ENCODE peak calls at places on chromosome 9, in seven cellular contexts. U is H4, R is sciatic nerve, K is T-helper 2 cell, I is NCI-H1694 treated with DMSO at 0.1 percent for 48 hours, S is NCI-H1436, C is dorsolateral prefrontal cortex. A is an unnamed sample.

GRCh38 chr9:86286278-86286677 is 3.9 kb upstream of the ISCA1 start:
- DNase-seq in U (no peak), R (no peak), K (no peak), I (no peak), S (no peak), C (no peak), A (no peak)

GRCh38 chr9:91117959-91118651 is 243.6 kb downstream of the AUH start:
- DNase-seq in U (no peak), R (peak; percentile 95), K (no peak), I (no peak), S (peak; percentile 15), C (peak; percentile 74), A (no peak)

GRCh38 chr9:36911037-36911436 is 123.0 kb downstream of the PAX5 start:
- DNase-seq in U (no peak), R (no peak), K (no peak), I (no peak), S (no peak), C (no peak), A (no peak)

GRCh38 chr9:124894035-124894740 is 32.3 kb downstream of the ARPC5L start:
- DNase-seq in U (no peak), R (no peak), K (no peak), I (no peak), S (no peak), C (no peak), A (no peak)

GRCh38 chr9:127915801-127916664 is 808 bp downstream of the ST6GALNAC4 start:
- DNase-seq in U (no peak), R (no peak), K (no peak), I (no peak), S (no peak), C (no peak), A (no peak)

GRCh38 chr9:22279621-22280020 is 167.0 kb upstream of the DMRTA1 start:
- DNase-seq in U (no peak), R (no peak), K (no peak), I (no peak), S (no peak), C (no peak), A (no peak)

GRCh38 chr9:12859704-12860251 is 85.0 kb downstream of the LURAP1L start:
- DNase-seq in U (peak; percentile 78), R (no peak), K (no peak), I (no peak), S (no peak), C (no peak), A (no peak)

GRCh38 chr9:132136151-132136892 is 25.5 kb upstream of the NTNG2 start:
- DNase-seq in U (no peak), R (no peak), K (no peak), I (no peak), S (no peak), C (no peak), A (no peak)

GRCh38 chr9:30723656-30724055 is 1660.8 kb upstream of the ACO1 start:
- DNase-seq in U (no peak), R (no peak), K (no peak), I (no peak), S (no peak), C (no peak), A (no peak)

GRCh38 chr9:123816817-123817472 is 113.0 kb downstream of the DENND1A start:
- DNase-seq in U (no peak), R (no peak), K (no peak), I (no peak), S (no peak), C (no peak), A (no peak)

GRCh38 chr9:136557036-136557435 is 11.2 kb upstream of the NOTCH1 start:
- DNase-seq in U (no peak), R (no peak), K (no peak), I (no peak), S (no peak), C (no peak), A (no peak)

GRCh38 chr9:33172256-33172678 is 5.1 kb upstream of the B4GALT1 start:
- DNase-seq in U (no peak), R (no peak), K (no peak), I (no peak), S (no peak), C (no peak), A (no peak)

GRCh38 chr9:110619831-110620230 is 40.3 kb upstream of the SVEP1 start:
- DNase-seq in U (no peak), R (no peak), K (no peak), I (no peak), S (no peak), C (no peak), A (no peak)

GRCh38 chr9:1276474-1276873 is 226.3 kb downstream of the DMRT2 start:
- DNase-seq in U (no peak), R (no peak), K (no peak), I (no peak), S (no peak), C (no peak), A (no peak)

GRCh38 chr9:122779181-122779580 is 9.6 kb upstream of the OR5C1 start:
- DNase-seq in U (no peak), R (no peak), K (no peak), I (no peak), S (no peak), C (no peak), A (no peak)

GRCh38 chr9:133727277-133727875 is 10.8 kb downstream of the SARDH start:
- DNase-seq in U (no peak), R (no peak), K (no peak), I (no peak), S (no peak), C (no peak), A (no peak)

GRCh38 chr9:16867571-16868311 is 2.7 kb downstream of the BNC2 start:
- DNase-seq in U (no peak), R (no peak), K (no peak), I (no peak), S (no peak), C (no peak), A (no peak)

GRCh38 chr9:88072831-88073365 is 65.4 kb downstream of the SPATA31C2 start:
- DNase-seq in U (peak; percentile 27), R (no peak), K (no peak), I (no peak), S (no peak), C (no peak), A (no peak)

GRCh38 chr9:3597792-3598191 is 72.0 kb upstream of the RFX3 start:
- DNase-seq in U (no peak), R (no peak), K (no peak), I (no peak), S (no peak), C (no peak), A (no peak)

GRCh38 chr9:137030528-137030927 is 1.4 kb downstream of the FUT7 start:
- DNase-seq in U (no peak), R (no peak), K (peak; percentile 85), I (no peak), S (no peak), C (peak; percentile 64), A (peak; percentile 37)

GRCh38 chr9:91604451-91604850 is 180.8 kb upstream of the NFIL3 start:
- DNase-seq in U (no peak), R (no peak), K (no peak), I (no peak), S (no peak), C (no peak), A (no peak)

GRCh38 chr9:90641868-90642558 is 611 bp downstream of the DIRAS2 start:
- DNase-seq in U (no peak), R (no peak), K (no peak), I (peak; percentile 37), S (no peak), C (peak; percentile 44), A (no peak)

GRCh38 chr9:26833792-26834191 is 58.8 kb downstream of the CAAP1 start:
- DNase-seq in U (no peak), R (no peak), K (no peak), I (no peak), S (peak; percentile 15), C (no peak), A (no peak)

A was measured in activated effector memory CD4-positive, alpha-beta T cell treated with Interleukin-2 at 50 U/mL for 16 hours.